ENCODE peak calls at places on chromosomes 13 and 19, in six cellular contexts. One of them, this sample, is unnamed.

GRCh38 chr13:32911506-32911905 is 104.7 kb upstream of the KL start:
- DNase-seq in transverse colon: no peak
- DNase-seq in testis: peak; percentile 75
- DNase-seq in neural progenitor cell: peak; percentile 54
- DNase-seq in mucosa of descending colon: peak; percentile 20
- DNase-seq in cardiac muscle cell: peak; percentile 57
- DNase-seq in this sample: no peak

GRCh38 chr13:37023871-37024270 is 23.3 kb downstream of the EXOSC8 start:
- DNase-seq in transverse colon: no peak
- DNase-seq in neural progenitor cell: no peak
- DNase-seq in cardiac muscle cell: no peak
- DNase-seq in mucosa of descending colon: no peak
- DNase-seq in testis: no peak
- DNase-seq in this sample: no peak

GRCh38 chr13:79593611-79594275 is 112.8 kb downstream of the NDFIP2 start:
- DNase-seq in testis: no peak
- DNase-seq in transverse colon: no peak
- DNase-seq in mucosa of descending colon: no peak
- DNase-seq in cardiac muscle cell: peak; percentile 66
- DNase-seq in neural progenitor cell: no peak
- DNase-seq in this sample: no peak

GRCh38 chr13:30148171-30148754 is 159.1 kb downstream of the KATNAL1 start:
- DNase-seq in transverse colon: no peak
- DNase-seq in mucosa of descending colon: peak; percentile 20
- DNase-seq in testis: no peak
- DNase-seq in neural progenitor cell: no peak
- DNase-seq in cardiac muscle cell: no peak
- DNase-seq in this sample: no peak

GRCh38 chr19:54684537-54684936 is 21.8 kb downstream of the LILRB4 start:
- DNase-seq in transverse colon: no peak
- DNase-seq in mucosa of descending colon: peak; percentile 25
- DNase-seq in testis: peak; percentile 36
- DNase-seq in cardiac muscle cell: peak; percentile 2
- DNase-seq in neural progenitor cell: peak; percentile 53
- DNase-seq in this sample: no peak

GRCh38 chr19:1171755-1172352 is 2.2 kb downstream of the SBNO2 start:
- DNase-seq in testis: peak; percentile 68
- DNase-seq in mucosa of descending colon: no peak
- DNase-seq in cardiac muscle cell: no peak
- DNase-seq in neural progenitor cell: peak; percentile 57
- DNase-seq in transverse colon: no peak
- DNase-seq in this sample: no peak

GRCh38 chr13:43128504-43128929 is 105.1 kb downstream of the DNAJC15 start:
- DNase-seq in cardiac muscle cell: peak; percentile 33
- DNase-seq in mucosa of descending colon: no peak
- DNase-seq in testis: no peak
- DNase-seq in transverse colon: no peak
- DNase-seq in neural progenitor cell: no peak
- DNase-seq in this sample: no peak

GRCh38 chr13:95124959-95125358 is 176.3 kb downstream of the ABCC4 start:
- DNase-seq in testis: no peak
- DNase-seq in neural progenitor cell: no peak
- DNase-seq in transverse colon: no peak
- DNase-seq in cardiac muscle cell: no peak
- DNase-seq in mucosa of descending colon: no peak
- DNase-seq in this sample: no peak

GRCh38 chr19:16889429-16889882 is 657 bp downstream of the F2RL3 start:
- DNase-seq in neural progenitor cell: no peak
- DNase-seq in cardiac muscle cell: no peak
- DNase-seq in testis: peak; percentile 86
- DNase-seq in transverse colon: no peak
- DNase-seq in mucosa of descending colon: no peak
- DNase-seq in this sample: no peak

GRCh38 chr13:100898431-100898830 is 223.8 kb upstream of the TMTC4 start:
- DNase-seq in neural progenitor cell: no peak
- DNase-seq in testis: no peak
- DNase-seq in mucosa of descending colon: no peak
- DNase-seq in cardiac muscle cell: no peak
- DNase-seq in transverse colon: no peak
- DNase-seq in this sample: no peak

GRCh38 chr19:18281082-18282020 is at the start of gene JUND:
- DNase-seq in neural progenitor cell: peak; percentile 99
- DNase-seq in transverse colon: peak; percentile 98
- DNase-seq in testis: peak; percentile 96
- DNase-seq in mucosa of descending colon: peak; percentile 97
- DNase-seq in cardiac muscle cell: peak; percentile 99
- DNase-seq in this sample: peak; percentile 98

GRCh38 chr19:6210721-6211600 is 68.8 kb downstream of the MLLT1 start:
- DNase-seq in testis: no peak
- DNase-seq in mucosa of descending colon: no peak
- DNase-seq in cardiac muscle cell: no peak
- DNase-seq in neural progenitor cell: no peak
- DNase-seq in transverse colon: no peak
- DNase-seq in this sample: no peak

GRCh38 chr19:872266-872951 is 12.9 kb downstream of the CFD start:
- DNase-seq in neural progenitor cell: peak; percentile 85
- DNase-seq in transverse colon: peak; percentile 92
- DNase-seq in testis: peak; percentile 81
- DNase-seq in cardiac muscle cell: peak; percentile 89
- DNase-seq in mucosa of descending colon: peak; percentile 93
- DNase-seq in this sample: no peak

GRCh38 chr19:11479470-11480080 is 1.3 kb downstream of the ELAVL3 start:
- DNase-seq in transverse colon: peak; percentile 26
- DNase-seq in neural progenitor cell: peak; percentile 85
- DNase-seq in mucosa of descending colon: peak; percentile 60
- DNase-seq in testis: peak; percentile 73
- DNase-seq in cardiac muscle cell: peak; percentile 26
- DNase-seq in this sample: no peak

GRCh38 chr13:99383511-99383921 is 76.3 kb upstream of the GPR183 start:
- DNase-seq in mucosa of descending colon: no peak
- DNase-seq in transverse colon: no peak
- DNase-seq in cardiac muscle cell: no peak
- DNase-seq in testis: no peak
- DNase-seq in neural progenitor cell: no peak
- DNase-seq in this sample: no peak

GRCh38 chr19:12364391-12365093 is 941 bp downstream of the ZNF442 start:
- DNase-seq in neural progenitor cell: peak; percentile 33
- DNase-seq in transverse colon: peak; percentile 15
- DNase-seq in cardiac muscle cell: peak; percentile 29
- DNase-seq in mucosa of descending colon: peak; percentile 20
- DNase-seq in testis: peak; percentile 49
- DNase-seq in this sample: peak; percentile 35

GRCh38 chr19:1847684-1848398 is 442 bp downstream of the REXO1 start:
- DNase-seq in transverse colon: peak; percentile 61
- DNase-seq in neural progenitor cell: peak; percentile 72
- DNase-seq in cardiac muscle cell: peak; percentile 64
- DNase-seq in mucosa of descending colon: no peak
- DNase-seq in testis: peak; percentile 66
- DNase-seq in this sample: peak; percentile 67

GRCh38 chr13:109862627-109863026 is 76.2 kb upstream of the IRS2 start:
- DNase-seq in transverse colon: no peak
- DNase-seq in cardiac muscle cell: peak; percentile 60
- DNase-seq in mucosa of descending colon: no peak
- DNase-seq in neural progenitor cell: no peak
- DNase-seq in testis: no peak
- DNase-seq in this sample: no peak

GRCh38 chr13:40315416-40316064 is 350.9 kb downstream of the FOXO1 start:
- DNase-seq in neural progenitor cell: no peak
- DNase-seq in transverse colon: no peak
- DNase-seq in cardiac muscle cell: peak; percentile 40
- DNase-seq in testis: no peak
- DNase-seq in mucosa of descending colon: peak; percentile 19
- DNase-seq in this sample: no peak

GRCh38 chr13:48493076-48493765 is 39.7 kb downstream of the RCBTB2 start:
- DNase-seq in mucosa of descending colon: no peak
- DNase-seq in cardiac muscle cell: peak; percentile 42
- DNase-seq in neural progenitor cell: no peak
- DNase-seq in transverse colon: no peak
- DNase-seq in testis: no peak
- DNase-seq in this sample: no peak

GRCh38 chr13:48494874-48495273 is 38.0 kb downstream of the RCBTB2 start:
- DNase-seq in testis: no peak
- DNase-seq in transverse colon: no peak
- DNase-seq in neural progenitor cell: no peak
- DNase-seq in cardiac muscle cell: no peak
- DNase-seq in mucosa of descending colon: no peak
- DNase-seq in this sample: no peak

GRCh38 chr13:48492123-48493075 is 40.5 kb downstream of the RCBTB2 start:
- DNase-seq in neural progenitor cell: no peak
- DNase-seq in testis: peak; percentile 76
- DNase-seq in transverse colon: peak; percentile 69
- DNase-seq in mucosa of descending colon: peak; percentile 66
- DNase-seq in cardiac muscle cell: peak; percentile 91
- DNase-seq in this sample: peak; percentile 83

GRCh38 chr13:48491423-48492122 is 41.3 kb downstream of the RCBTB2 start:
- DNase-seq in testis: no peak
- DNase-seq in neural progenitor cell: no peak
- DNase-seq in mucosa of descending colon: no peak
- DNase-seq in cardiac muscle cell: no peak
- DNase-seq in transverse colon: no peak
- DNase-seq in this sample: no peak

GRCh38 chr13:48493851-48494250 is 39.0 kb downstream of the RCBTB2 start:
- DNase-seq in neural progenitor cell: no peak
- DNase-seq in mucosa of descending colon: no peak
- DNase-seq in cardiac muscle cell: peak; percentile 66
- DNase-seq in testis: no peak
- DNase-seq in transverse colon: no peak
- DNase-seq in this sample: no peak
- H3K4me3 ChIP-seq in neural progenitor cell: no peak overlapping the region
- H3K4me3 ChIP-seq in mucosa of descending colon: no peak overlapping the region
- H3K4me3 ChIP-seq in cardiac muscle cell: no peak overlapping the region
- H3K4me3 ChIP-seq in testis: no peak overlapping the region
- H3K4me3 ChIP-seq in transverse colon: no peak overlapping the region
- H3K4me3 ChIP-seq in this sample: no peak overlapping the region

DNA sequence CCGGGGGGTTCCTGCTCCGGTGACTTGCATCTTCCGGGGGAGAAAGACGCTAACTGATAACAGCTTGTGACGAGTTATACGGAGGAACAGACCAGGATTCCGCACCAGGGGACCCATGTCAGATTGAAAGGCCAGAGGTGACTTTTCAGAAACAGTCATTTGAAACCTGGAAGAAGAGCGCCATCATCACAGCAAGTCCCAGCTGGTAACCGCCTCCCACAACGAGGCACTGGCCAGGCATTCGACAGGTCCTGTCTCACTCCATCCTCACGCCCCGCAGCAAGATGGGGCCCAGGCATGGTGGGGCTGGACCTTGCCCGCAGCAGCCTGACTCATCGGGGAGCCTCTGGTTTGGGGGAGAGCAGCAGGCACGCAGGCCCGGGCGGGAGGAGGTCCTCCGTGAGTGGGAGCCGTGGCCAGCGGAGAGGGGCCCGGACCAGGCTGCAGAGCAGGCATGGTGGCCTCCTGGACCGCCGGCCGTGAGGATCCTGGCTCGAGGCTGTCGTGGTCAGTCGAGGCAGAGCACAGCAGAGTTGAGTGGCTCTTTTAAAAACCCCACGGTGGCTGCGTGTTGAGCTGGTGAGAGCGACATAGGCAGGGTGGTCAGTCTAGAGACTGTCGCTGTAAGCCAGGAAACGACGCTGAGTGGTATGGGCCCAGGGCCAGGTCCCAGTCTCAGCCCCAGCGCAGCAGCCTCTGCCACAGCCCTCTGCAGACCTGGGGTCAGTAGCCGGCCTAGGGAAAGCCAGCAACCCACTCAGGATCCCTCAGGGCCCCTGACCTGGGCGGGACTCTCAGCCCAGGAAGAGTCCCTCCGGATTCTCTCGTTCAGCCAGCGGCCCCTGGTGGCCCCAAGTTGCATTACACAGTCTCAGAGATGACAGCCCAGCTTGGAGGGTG is 94.9 kb upstream of the MCF2L start:
- DNase-seq in neural progenitor cell: peak; percentile 88
- DNase-seq in mucosa of descending colon: peak; percentile 79
- DNase-seq in transverse colon: peak; percentile 74
- DNase-seq in testis: peak; percentile 87
- DNase-seq in cardiac muscle cell: peak; percentile 75
- DNase-seq in this sample: peak; percentile 78
- H3K4me1 ChIP-seq in neural progenitor cell: no peaks in the 10 kb centered on the region
- H3K4me1 ChIP-seq in mucosa of descending colon: no peaks in the 10 kb centered on the region
- H3K4me1 ChIP-seq in transverse colon: no peaks in the 10 kb centered on the region
- H3K4me1 ChIP-seq in testis: peaks cover 4% of the 10 kb centered on the region
- H3K4me1 ChIP-seq in cardiac muscle cell: peaks cover 7% of the 10 kb centered on the region
- H3K4me1 ChIP-seq in this sample: no peaks in the 10 kb centered on the region

DNA sequence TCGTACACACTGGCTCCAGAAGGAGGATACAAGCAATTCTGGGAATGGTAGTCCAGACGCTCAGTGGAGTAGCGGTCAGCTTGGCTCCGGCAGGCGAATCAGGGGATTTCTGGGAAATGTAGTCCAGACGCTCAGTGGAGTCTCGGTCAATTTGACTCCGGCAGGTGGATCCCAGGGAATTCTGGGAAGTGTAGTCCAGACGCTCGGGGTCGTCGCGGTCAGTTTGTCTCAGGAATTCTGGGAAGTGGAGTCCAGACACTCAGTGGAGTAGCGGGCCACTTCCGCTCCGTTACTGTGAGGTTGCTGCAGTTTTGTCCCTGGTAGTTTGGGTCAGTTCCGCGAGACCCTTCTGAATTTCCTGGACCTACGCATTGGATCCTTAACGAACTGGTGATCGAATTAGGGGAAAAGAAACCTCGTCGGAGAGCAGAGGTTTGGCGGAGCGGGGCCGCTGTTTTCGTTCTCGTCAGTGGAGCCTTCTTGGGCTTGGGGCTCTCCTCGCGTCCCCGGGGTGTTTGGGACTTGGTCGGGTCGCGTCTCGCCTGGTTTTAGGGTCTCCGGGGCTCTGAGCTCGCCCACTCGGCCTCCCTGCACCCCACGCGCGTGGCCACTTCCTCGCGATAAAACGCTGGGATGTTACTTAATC is at the start of gene ZNF225:
- DNase-seq in neural progenitor cell: peak; percentile 98
- DNase-seq in mucosa of descending colon: peak; percentile 97
- DNase-seq in cardiac muscle cell: peak; percentile 99
- DNase-seq in testis: peak; percentile 99
- DNase-seq in transverse colon: peak; percentile 96
- DNase-seq in this sample: peak; percentile 98
- H3K4me3 ChIP-seq in neural progenitor cell: peak within 1 kb of the TSS; percentile 94
- H3K4me3 ChIP-seq in mucosa of descending colon: peak within 1 kb of the TSS; percentile 42
- H3K4me3 ChIP-seq in cardiac muscle cell: peak within 1 kb of the TSS; percentile 83
- H3K4me3 ChIP-seq in testis: peak within 1 kb of the TSS; percentile 72
- H3K4me3 ChIP-seq in transverse colon: peak within 1 kb of the TSS; percentile 84
- H3K4me3 ChIP-seq in this sample: peak within 1 kb of the TSS; percentile 85

GRCh38 chr13:48436661-48437242 is 23.8 kb upstream of the LPAR6 start:
- DNase-seq in neural progenitor cell: no peak
- DNase-seq in mucosa of descending colon: no peak
- DNase-seq in testis: no peak
- DNase-seq in cardiac muscle cell: peak; percentile 6
- DNase-seq in transverse colon: no peak
- DNase-seq in this sample: no peak

GRCh38 chr13:48437381-48437780 is 24.5 kb upstream of the LPAR6 start:
- DNase-seq in testis: peak; percentile 48
- DNase-seq in transverse colon: peak; percentile 21
- DNase-seq in mucosa of descending colon: peak; percentile 27
- DNase-seq in cardiac muscle cell: peak; percentile 90
- DNase-seq in neural progenitor cell: no peak
- DNase-seq in this sample: no peak

GRCh38 chr13:48431987-48432615 is 19.2 kb upstream of the LPAR6 start:
- DNase-seq in neural progenitor cell: no peak
- DNase-seq in testis: no peak
- DNase-seq in mucosa of descending colon: no peak
- DNase-seq in cardiac muscle cell: peak; percentile 54
- DNase-seq in transverse colon: no peak
- DNase-seq in this sample: no peak

GRCh38 chr13:48431431-48431830 is 18.5 kb upstream of the LPAR6 start:
- DNase-seq in neural progenitor cell: peak; percentile 18
- DNase-seq in mucosa of descending colon: no peak
- DNase-seq in cardiac muscle cell: peak; percentile 37
- DNase-seq in transverse colon: no peak
- DNase-seq in testis: no peak
- DNase-seq in this sample: no peak

GRCh38 chr13:48434203-48434602 is 21.3 kb upstream of the LPAR6 start:
- DNase-seq in mucosa of descending colon: no peak
- DNase-seq in neural progenitor cell: no peak
- DNase-seq in cardiac muscle cell: no peak
- DNase-seq in testis: no peak
- DNase-seq in transverse colon: no peak
- DNase-seq in this sample: no peak
- H3K4me1 ChIP-seq in mucosa of descending colon: no peaks in the 10 kb centered on the region
- H3K4me1 ChIP-seq in neural progenitor cell: peaks cover 8% of the 10 kb centered on the region
- H3K4me1 ChIP-seq in cardiac muscle cell: peaks cover 30% of the 10 kb centered on the region
- H3K4me1 ChIP-seq in testis: peaks cover 8% of the 10 kb centered on the region
- H3K4me1 ChIP-seq in transverse colon: peaks cover 4% of the 10 kb centered on the region
- H3K4me1 ChIP-seq in this sample: no peaks in the 10 kb centered on the region

This sample was measured in right lobe of liver.